ENCODE peak calls at places on chromosomes 6 and 20, in nine cellular contexts. C, L, I, D, K, S, J, M and T are unnamed samples.

GRCh38 chr20:18132663-18133062 is 5.0 kb upstream of the KAT14 start:
- DNase-seq in S (no peak), M (no peak), I (no peak), L (no peak), C (no peak), D (no peak), J (no peak), K (no peak), T (no peak)

GRCh38 chr6:3946779-3947178 is 97.6 kb downstream of the FAM50B start:
- DNase-seq in M (no peak), I (peak), L (no peak), K (no peak), J (no peak), C (no peak), S (no peak), D (no peak), T (no peak)

GRCh38 chr6:42696526-42697267 is 25.7 kb downstream of the PRPH2 start:
- DNase-seq in S (no peak), C (no peak), M (no peak), J (no peak), K (no peak), D (no peak), L (no peak), I (no peak), T (no peak)

GRCh38 chr6:131561925-131562707 is 10.9 kb upstream of the ARG1 start:
- DNase-seq in I (no peak), C (no peak), K (no peak), J (no peak), L (no peak), D (no peak), S (no peak), M (no peak), T (no peak)

GRCh38 chr6:16056263-16056870 is 72.5 kb upstream of the MYLIP start:
- DNase-seq in L (no peak), K (no peak), S (no peak), M (no peak), J (no peak), C (no peak), I (no peak), D (no peak), T (no peak)

GRCh38 chr20:17059465-17059864 is 167.4 kb upstream of the PCSK2 start:
- DNase-seq in D (no peak), J (no peak), S (no peak), C (peak), K (no peak), L (no peak), M (no peak), I (no peak), T (no peak)

GRCh38 chr6:138864343-138864890 is 68.5 kb downstream of the ECT2L start:
- DNase-seq in D (no peak), S (no peak), K (no peak), L (no peak), J (no peak), M (no peak), C (no peak), I (no peak), T (no peak)

GRCh38 chr20:5072756-5073153 is 47.0 kb downstream of the PCNA start:
- DNase-seq in M (no peak), L (no peak), C (no peak), I (no peak), D (no peak), K (no peak), J (no peak), S (no peak), T (no peak)

GRCh38 chr6:26103141-26103769 is 16.0 kb downstream of the HFE start:
- DNase-seq in M (no peak), J (peak), C (peak), D (no peak), S (no peak), K (no peak), L (no peak), I (no peak), T (no peak)

GRCh38 chr20:10218536-10219451 is at the start of gene SNAP25:
- DNase-seq in L (no peak), K (peak), S (peak), M (peak), I (peak), D (no peak), J (peak), C (peak), T (peak)

GRCh38 chr6:72272958-72273357 is 348.9 kb upstream of the KCNQ5 start:
- DNase-seq in C (peak), D (no peak), M (no peak), I (no peak), L (no peak), J (no peak), K (no peak), S (no peak), T (no peak)

GRCh38 chr20:11431613-11432012 is 486.1 kb upstream of the BTBD3 start:
- DNase-seq in L (no peak), D (no peak), M (no peak), I (no peak), K (no peak), S (no peak), C (no peak), J (no peak), T (no peak)

GRCh38 chr6:125046107-125046925 is 84.1 kb downstream of the RNF217 start:
- DNase-seq in L (no peak), I (peak), K (no peak), S (no peak), C (no peak), D (no peak), J (peak), M (no peak), T (no peak)